ENCODE peak calls at places on chromosomes 2 and 18, in nine cellular contexts. One of them, this sample, is unnamed.

GRCh38 chr2:76247006-76247405 is 536.3 kb upstream of the GCFC2 start:
- DNase-seq in left colon: no peak
- DNase-seq in AG04450: no peak
- DNase-seq in NCI-H1092 treated with DMSO at 0.1 percent for 48 hours: no peak
- DNase-seq in HS-5: no peak
- DNase-seq in right lobe of liver: no peak
- DNase-seq in AG09309: no peak
- DNase-seq in heart right ventricle: no peak
- DNase-seq in EL: no peak
- DNase-seq in this sample: no peak

GRCh38 chr2:197011033-197011432 is 84.5 kb upstream of the PGAP1 start:
- DNase-seq in EL: no peak
- DNase-seq in heart right ventricle: no peak
- DNase-seq in left colon: no peak
- DNase-seq in AG09309: no peak
- DNase-seq in right lobe of liver: no peak
- DNase-seq in NCI-H1092 treated with DMSO at 0.1 percent for 48 hours: no peak
- DNase-seq in HS-5: no peak
- DNase-seq in AG04450: no peak
- DNase-seq in this sample: no peak

GRCh38 chr2:1821530-1821929 is 77.2 kb upstream of the PXDN start:
- DNase-seq in AG04450: no peak
- DNase-seq in left colon: no peak
- DNase-seq in heart right ventricle: no peak
- DNase-seq in AG09309: no peak
- DNase-seq in NCI-H1092 treated with DMSO at 0.1 percent for 48 hours: no peak
- DNase-seq in HS-5: no peak
- DNase-seq in right lobe of liver: no peak
- DNase-seq in EL: no peak
- DNase-seq in this sample: no peak

GRCh38 chr2:121904656-121905055 is 149.2 kb downstream of the TSN start:
- DNase-seq in heart right ventricle: no peak
- DNase-seq in AG04450: no peak
- DNase-seq in EL: no peak
- DNase-seq in AG09309: no peak
- DNase-seq in right lobe of liver: no peak
- DNase-seq in HS-5: no peak
- DNase-seq in left colon: no peak
- DNase-seq in NCI-H1092 treated with DMSO at 0.1 percent for 48 hours: no peak
- DNase-seq in this sample: no peak

GRCh38 chr2:207115715-207116364 is 49.9 kb downstream of the KLF7 start:
- DNase-seq in right lobe of liver: no peak
- DNase-seq in heart right ventricle: no peak
- DNase-seq in AG04450: no peak
- DNase-seq in HS-5: no peak
- DNase-seq in NCI-H1092 treated with DMSO at 0.1 percent for 48 hours: no peak
- DNase-seq in left colon: no peak
- DNase-seq in AG09309: no peak
- DNase-seq in EL: no peak
- DNase-seq in this sample: no peak

GRCh38 chr2:173998386-173998785 is 33.2 kb upstream of the SP3 start:
- DNase-seq in AG09309: no peak
- DNase-seq in AG04450: no peak
- DNase-seq in right lobe of liver: no peak
- DNase-seq in NCI-H1092 treated with DMSO at 0.1 percent for 48 hours: no peak
- DNase-seq in EL: no peak
- DNase-seq in HS-5: no peak
- DNase-seq in heart right ventricle: no peak
- DNase-seq in left colon: no peak
- DNase-seq in this sample: no peak

GRCh38 chr2:57776916-57777315 is 269.7 kb upstream of the VRK2 start:
- DNase-seq in EL: no peak
- DNase-seq in heart right ventricle: no peak
- DNase-seq in AG04450: no peak
- DNase-seq in right lobe of liver: no peak
- DNase-seq in left colon: no peak
- DNase-seq in NCI-H1092 treated with DMSO at 0.1 percent for 48 hours: no peak
- DNase-seq in HS-5: no peak
- DNase-seq in AG09309: no peak
- DNase-seq in this sample: no peak

GRCh38 chr2:169815849-169816248 is 8.9 kb downstream of the METTL5 start:
- DNase-seq in AG04450: peak; percentile 60
- DNase-seq in NCI-H1092 treated with DMSO at 0.1 percent for 48 hours: no peak
- DNase-seq in heart right ventricle: no peak
- DNase-seq in right lobe of liver: no peak
- DNase-seq in HS-5: peak; percentile 80
- DNase-seq in EL: peak; percentile 73
- DNase-seq in left colon: no peak
- DNase-seq in AG09309: no peak
- DNase-seq in this sample: no peak

GRCh38 chr2:145530653-145531052 is 1010.7 kb upstream of the ZEB2 start:
- DNase-seq in right lobe of liver: no peak
- DNase-seq in EL: no peak
- DNase-seq in HS-5: no peak
- DNase-seq in AG09309: no peak
- DNase-seq in NCI-H1092 treated with DMSO at 0.1 percent for 48 hours: no peak
- DNase-seq in heart right ventricle: no peak
- DNase-seq in left colon: no peak
- DNase-seq in AG04450: no peak
- DNase-seq in this sample: no peak

GRCh38 chr2:11446733-11447248 is 19.2 kb downstream of the E2F6 start:
- DNase-seq in right lobe of liver: no peak
- DNase-seq in AG09309: peak; percentile 5
- DNase-seq in left colon: no peak
- DNase-seq in NCI-H1092 treated with DMSO at 0.1 percent for 48 hours: peak; percentile 7
- DNase-seq in HS-5: peak; percentile 13
- DNase-seq in heart right ventricle: no peak
- DNase-seq in EL: peak; percentile 63
- DNase-seq in AG04450: peak; percentile 33
- DNase-seq in this sample: peak; percentile 45

GRCh38 chr2:240934701-240935100 is 28.6 kb downstream of the CROCC2 start:
- DNase-seq in heart right ventricle: peak; percentile 11
- DNase-seq in NCI-H1092 treated with DMSO at 0.1 percent for 48 hours: no peak
- DNase-seq in AG09309: no peak
- DNase-seq in EL: no peak
- DNase-seq in HS-5: no peak
- DNase-seq in AG04450: no peak
- DNase-seq in left colon: peak; percentile 8
- DNase-seq in right lobe of liver: peak; percentile 40
- DNase-seq in this sample: no peak

GRCh38 chr2:237888389-237888788 is 29.0 kb downstream of the RAMP1 start:
- DNase-seq in right lobe of liver: no peak
- DNase-seq in NCI-H1092 treated with DMSO at 0.1 percent for 48 hours: no peak
- DNase-seq in AG09309: peak; percentile 20
- DNase-seq in left colon: no peak
- DNase-seq in HS-5: peak; percentile 60
- DNase-seq in heart right ventricle: no peak
- DNase-seq in EL: peak; percentile 75
- DNase-seq in AG04450: no peak
- DNase-seq in this sample: no peak

GRCh38 chr2:226611944-226612318 is 187.7 kb downstream of the IRS1 start:
- DNase-seq in EL: peak; percentile 43
- DNase-seq in AG04450: no peak
- DNase-seq in heart right ventricle: no peak
- DNase-seq in left colon: no peak
- DNase-seq in NCI-H1092 treated with DMSO at 0.1 percent for 48 hours: no peak
- DNase-seq in AG09309: no peak
- DNase-seq in HS-5: peak; percentile 40
- DNase-seq in right lobe of liver: no peak
- DNase-seq in this sample: no peak

GRCh38 chr18:56302161-56302560 is 336.2 kb downstream of the TXNL1 start:
- DNase-seq in AG09309: no peak
- DNase-seq in HS-5: no peak
- DNase-seq in AG04450: no peak
- DNase-seq in EL: no peak
- DNase-seq in heart right ventricle: no peak
- DNase-seq in left colon: no peak
- DNase-seq in NCI-H1092 treated with DMSO at 0.1 percent for 48 hours: no peak
- DNase-seq in right lobe of liver: no peak
- DNase-seq in this sample: no peak

GRCh38 chr2:177030391-177031000 is 182.1 kb upstream of the HNRNPA3 start:
- DNase-seq in AG04450: no peak
- DNase-seq in heart right ventricle: no peak
- DNase-seq in AG09309: no peak
- DNase-seq in NCI-H1092 treated with DMSO at 0.1 percent for 48 hours: peak; percentile 59
- DNase-seq in left colon: no peak
- DNase-seq in right lobe of liver: no peak
- DNase-seq in HS-5: no peak
- DNase-seq in EL: no peak
- DNase-seq in this sample: peak; percentile 15

GRCh38 chr2:209687261-209687660 is 84.4 kb upstream of the UNC80 start:
- DNase-seq in left colon: no peak
- DNase-seq in AG04450: no peak
- DNase-seq in right lobe of liver: no peak
- DNase-seq in HS-5: peak; percentile 30
- DNase-seq in AG09309: no peak
- DNase-seq in EL: peak; percentile 9
- DNase-seq in NCI-H1092 treated with DMSO at 0.1 percent for 48 hours: no peak
- DNase-seq in heart right ventricle: no peak
- DNase-seq in this sample: no peak

GRCh38 chr2:64192080-64192479 is 47.9 kb upstream of the PELI1 start:
- DNase-seq in EL: no peak
- DNase-seq in NCI-H1092 treated with DMSO at 0.1 percent for 48 hours: no peak
- DNase-seq in left colon: no peak
- DNase-seq in HS-5: no peak
- DNase-seq in heart right ventricle: no peak
- DNase-seq in AG04450: no peak
- DNase-seq in AG09309: no peak
- DNase-seq in right lobe of liver: no peak
- DNase-seq in this sample: no peak

GRCh38 chr2:20796374-20796791 is 26.5 kb downstream of the LDAH start:
- DNase-seq in HS-5: no peak
- DNase-seq in left colon: no peak
- DNase-seq in heart right ventricle: no peak
- DNase-seq in EL: peak; percentile 22
- DNase-seq in AG04450: no peak
- DNase-seq in AG09309: peak; percentile 27
- DNase-seq in right lobe of liver: no peak
- DNase-seq in NCI-H1092 treated with DMSO at 0.1 percent for 48 hours: no peak
- DNase-seq in this sample: no peak

GRCh38 chr2:172102858-172103359 is at the start of gene DLX2:
- DNase-seq in NCI-H1092 treated with DMSO at 0.1 percent for 48 hours: peak; percentile 94
- DNase-seq in right lobe of liver: peak; percentile 85
- DNase-seq in AG04450: peak; percentile 57
- DNase-seq in HS-5: no peak
- DNase-seq in left colon: peak; percentile 87
- DNase-seq in AG09309: no peak
- DNase-seq in EL: peak; percentile 94
- DNase-seq in heart right ventricle: peak; percentile 73
- DNase-seq in this sample: peak; percentile 98

GRCh38 chr2:64404002-64404731 is 49.8 kb upstream of the LGALSL start:
- DNase-seq in AG09309: no peak
- DNase-seq in AG04450: no peak
- DNase-seq in HS-5: no peak
- DNase-seq in NCI-H1092 treated with DMSO at 0.1 percent for 48 hours: peak; percentile 79
- DNase-seq in heart right ventricle: peak; percentile 87
- DNase-seq in EL: peak; percentile 25
- DNase-seq in right lobe of liver: peak; percentile 90
- DNase-seq in left colon: peak; percentile 83
- DNase-seq in this sample: no peak

GRCh38 chr2:187215576-187216240 is 232.3 kb downstream of the CALCRL start:
- DNase-seq in AG09309: no peak
- DNase-seq in HS-5: no peak
- DNase-seq in AG04450: no peak
- DNase-seq in NCI-H1092 treated with DMSO at 0.1 percent for 48 hours: no peak
- DNase-seq in heart right ventricle: no peak
- DNase-seq in left colon: no peak
- DNase-seq in right lobe of liver: no peak
- DNase-seq in EL: peak; percentile 6
- DNase-seq in this sample: no peak

GRCh38 chr2:104332733-104333132 is 521.2 kb upstream of the POU3F3 start:
- DNase-seq in HS-5: peak; percentile 19
- DNase-seq in EL: no peak
- DNase-seq in heart right ventricle: no peak
- DNase-seq in NCI-H1092 treated with DMSO at 0.1 percent for 48 hours: no peak
- DNase-seq in AG04450: no peak
- DNase-seq in right lobe of liver: no peak
- DNase-seq in AG09309: no peak
- DNase-seq in left colon: no peak
- DNase-seq in this sample: no peak

GRCh38 chr2:120856421-120856862 is 120.8 kb downstream of the GLI2 start:
- DNase-seq in right lobe of liver: no peak
- DNase-seq in AG09309: no peak
- DNase-seq in HS-5: no peak
- DNase-seq in left colon: no peak
- DNase-seq in AG04450: no peak
- DNase-seq in heart right ventricle: no peak
- DNase-seq in NCI-H1092 treated with DMSO at 0.1 percent for 48 hours: no peak
- DNase-seq in EL: peak; percentile 59
- DNase-seq in this sample: no peak

GRCh38 chr2:28389399-28390240 is 3.0 kb upstream of the FOSL2 start:
- DNase-seq in AG04450: no peak
- DNase-seq in HS-5: no peak
- DNase-seq in EL: no peak
- DNase-seq in left colon: no peak
- DNase-seq in right lobe of liver: no peak
- DNase-seq in heart right ventricle: no peak
- DNase-seq in AG09309: no peak
- DNase-seq in NCI-H1092 treated with DMSO at 0.1 percent for 48 hours: no peak
- DNase-seq in this sample: peak; percentile 32

GRCh38 chr2:31372097-31372496 is 42.4 kb downstream of the XDH start:
- DNase-seq in HS-5: no peak
- DNase-seq in AG09309: no peak
- DNase-seq in right lobe of liver: no peak
- DNase-seq in AG04450: no peak
- DNase-seq in heart right ventricle: no peak
- DNase-seq in NCI-H1092 treated with DMSO at 0.1 percent for 48 hours: no peak
- DNase-seq in left colon: no peak
- DNase-seq in EL: no peak
- DNase-seq in this sample: no peak

GRCh38 chr2:80499095-80499494 is 194.5 kb upstream of the LRRTM1 start:
- DNase-seq in AG04450: peak; percentile 29
- DNase-seq in AG09309: peak; percentile 1
- DNase-seq in EL: peak; percentile 26
- DNase-seq in NCI-H1092 treated with DMSO at 0.1 percent for 48 hours: peak; percentile 29
- DNase-seq in heart right ventricle: no peak
- DNase-seq in left colon: no peak
- DNase-seq in right lobe of liver: no peak
- DNase-seq in HS-5: no peak
- DNase-seq in this sample: peak; percentile 52

GRCh38 chr18:74652392-74652988 is 54.8 kb downstream of the ZNF407 start:
- DNase-seq in NCI-H1092 treated with DMSO at 0.1 percent for 48 hours: peak; percentile 57
- DNase-seq in HS-5: no peak
- DNase-seq in AG09309: peak; percentile 17
- DNase-seq in AG04450: peak; percentile 32
- DNase-seq in heart right ventricle: no peak
- DNase-seq in right lobe of liver: no peak
- DNase-seq in left colon: no peak
- DNase-seq in EL: peak; percentile 47
- DNase-seq in this sample: peak; percentile 43

GRCh38 chr2:65464604-65465003 is 32.2 kb upstream of the SPRED2 start:
- DNase-seq in NCI-H1092 treated with DMSO at 0.1 percent for 48 hours: no peak
- DNase-seq in EL: peak; percentile 14
- DNase-seq in HS-5: peak; percentile 15
- DNase-seq in right lobe of liver: no peak
- DNase-seq in AG04450: no peak
- DNase-seq in heart right ventricle: no peak
- DNase-seq in AG09309: peak; percentile 46
- DNase-seq in left colon: no peak
- DNase-seq in this sample: no peak

GRCh38 chr2:118835739-118836410 is 11.6 kb downstream of the EN1 start:
- DNase-seq in AG09309: no peak
- DNase-seq in left colon: no peak
- DNase-seq in NCI-H1092 treated with DMSO at 0.1 percent for 48 hours: no peak
- DNase-seq in EL: no peak
- DNase-seq in AG04450: no peak
- DNase-seq in HS-5: no peak
- DNase-seq in heart right ventricle: no peak
- DNase-seq in right lobe of liver: no peak
- DNase-seq in this sample: no peak